ENCODE peak calls at places on chromosomes 5 and 9, in seven cellular contexts. I is endothelial cell of umbilical vein, T is K562, H is mammary epithelial cell, O is fibroblast of lung, Y is astrocyte, R is PC-3. C is an unnamed sample. For H3K4me1, the result is how much of the 10 kb centered on the place peaks cover.

GRCh38 chr9:121388140-121388925 is 18.3 kb upstream of the STOM start:
- DNase-seq in Y (peak), R (no peak), I (no peak), T (no peak), O (no peak), H (no peak), C (no peak)

GRCh38 chr5:89697581-89697980 is 712.0 kb downstream of the CETN3 start:
- DNase-seq in O (no peak), T (no peak), R (peak), Y (no peak), H (no peak), I (no peak), C (no peak)

GRCh38 chr5:137975208-137975607 is 57.7 kb downstream of the FAM13B start:
- DNase-seq in H (no peak), R (no peak), I (no peak), Y (no peak), O (no peak), T (no peak), C (no peak)

GRCh38 chr5:53073349-53073748 is 36.2 kb downstream of the MOCS2 start:
- DNase-seq in I (no peak), R (no peak), H (no peak), T (no peak), O (no peak), Y (peak), C (no peak)

GRCh38 chr5:115246361-115246991 is 16.2 kb downstream of the PGGT1B start:
- DNase-seq in O (peak), R (peak), I (peak), H (peak), Y (peak), T (peak), C (no peak)

GRCh38 chr9:19174127-19174921 is 47.0 kb upstream of the PLIN2 start:
- DNase-seq in Y (peak), T (no peak), O (peak), I (peak), R (peak), H (peak), C (no peak)

GRCh38 chr5:134463991-134464760 is 52.5 kb upstream of the CDKN2AIPNL start:
- DNase-seq in O (no peak), R (no peak), H (no peak), Y (peak), T (no peak), I (no peak), C (no peak)

GRCh38 chr9:137728444-137729311 is 109.9 kb downstream of the EHMT1 start:
- DNase-seq in I (no peak), O (no peak), R (no peak), H (no peak), T (no peak), Y (no peak), C (no peak)

GRCh38 chr5:170120576-170120975 is 14.9 kb downstream of the FOXI1 start:
- DNase-seq in T (no peak), H (peak), O (peak), Y (peak), R (peak), I (no peak), C (no peak)
- H2AFZ ChIP-seq in T (no peak), H (no peak), O (no peak), Y (no peak), R (no peak), I (no peak), C (no peak)

DNA sequence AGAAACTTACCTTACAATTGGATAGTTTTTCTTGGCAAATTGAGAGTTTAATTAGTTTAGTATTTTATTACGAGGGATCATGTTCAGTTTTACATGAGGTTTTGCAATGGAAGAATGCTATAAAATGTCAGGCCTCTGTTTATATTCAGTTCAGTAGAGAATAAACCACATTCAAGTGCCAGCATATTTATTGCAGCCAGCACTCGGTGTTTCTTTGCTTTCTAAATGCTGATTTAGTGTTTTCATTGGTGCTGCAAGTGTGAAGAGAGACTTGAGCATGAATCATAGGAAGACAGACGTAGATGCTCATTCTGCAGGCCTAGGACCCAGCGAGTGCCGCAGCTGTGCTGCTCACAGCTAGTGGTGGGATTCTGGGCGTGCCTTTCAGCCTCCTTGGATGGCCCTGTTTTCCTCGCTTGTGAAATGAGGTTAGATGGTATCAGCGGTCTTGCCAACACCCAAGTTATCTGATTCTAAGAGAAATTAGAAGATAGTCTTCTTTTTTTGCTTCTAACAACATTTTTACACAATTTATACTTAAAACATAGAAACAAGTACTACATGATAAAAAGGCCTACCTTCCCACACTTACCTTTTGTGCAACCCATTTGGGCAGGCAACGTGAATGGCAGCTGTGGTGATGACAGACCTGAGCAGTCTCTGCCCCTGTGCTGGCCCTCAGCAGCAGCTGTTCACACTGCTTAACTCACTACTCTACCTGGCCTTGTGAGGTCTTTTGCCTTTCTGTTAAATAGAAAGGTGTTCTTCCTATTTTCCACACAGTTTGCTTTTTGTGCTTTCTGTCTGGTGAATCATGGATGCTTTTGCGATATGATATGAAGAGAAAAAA is 26.8 kb upstream of the TNFAIP8 start:
- DNase-seq in I (no peak), O (peak), Y (peak), R (no peak), T (no peak), H (no peak), C (no peak)
- H3K4me1 ChIP-seq in I (under half), O (under half), Y (under half), R (under half), T (half or more), H (under half), C (under half)

DNA sequence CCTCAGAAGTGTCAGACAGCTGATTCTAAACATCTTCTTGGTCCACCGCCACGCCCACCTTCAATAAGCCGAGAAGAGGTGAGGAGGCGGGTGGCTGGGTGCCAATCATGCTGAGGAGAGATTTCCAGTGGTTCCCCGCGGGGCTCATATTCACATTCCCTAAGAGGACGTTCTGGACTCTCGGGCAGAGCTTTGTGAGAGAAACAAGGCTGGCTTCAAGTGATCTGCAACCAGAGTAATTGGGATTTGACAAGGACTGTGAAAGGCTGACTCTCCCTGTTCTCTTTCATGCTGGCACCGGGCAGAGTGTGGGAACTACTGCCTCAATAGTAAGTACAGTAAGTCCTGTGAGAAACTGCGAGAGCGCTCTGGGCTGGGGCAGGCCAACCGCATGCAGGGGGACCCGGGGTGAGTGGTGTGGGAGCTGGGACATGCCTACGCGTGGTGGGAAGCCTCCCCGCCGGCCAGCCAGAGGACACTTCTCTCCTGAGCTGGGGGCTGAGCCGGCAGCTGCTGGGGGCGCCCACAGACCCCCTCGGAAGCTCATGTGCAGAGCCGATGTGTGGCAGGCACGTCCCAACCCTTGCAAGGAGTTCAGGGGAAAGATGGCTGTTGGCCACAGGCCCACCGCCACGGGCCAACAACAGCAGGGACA is 110.9 kb downstream of the LIFR start:
- DNase-seq in I (peak), T (no peak), R (no peak), Y (no peak), H (no peak), O (peak), C (no peak)
- H3K9ac ChIP-seq in I (no peak), T (no peak), R (no peak), Y (peak), H (no peak), O (no peak), C (no peak)

DNA sequence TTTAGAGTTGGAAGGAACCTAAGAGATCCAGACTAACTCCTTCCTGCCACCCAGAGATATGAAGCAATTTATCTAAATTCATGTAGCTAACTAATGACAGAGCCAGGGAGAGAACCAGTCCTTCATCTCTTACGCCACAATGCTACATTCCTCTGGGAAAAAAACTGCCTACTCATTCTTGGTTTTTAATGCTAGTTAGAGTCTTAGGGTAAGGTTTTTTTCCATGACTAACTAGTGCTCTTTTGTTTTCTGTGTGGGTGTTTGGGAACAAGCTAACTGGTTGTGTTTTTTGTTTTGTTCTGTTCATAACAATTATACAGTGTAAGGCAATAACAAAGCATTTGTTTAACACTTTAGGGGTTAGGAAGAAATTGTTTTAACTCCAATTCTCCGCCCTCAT is 52.4 kb downstream of the SLC44A1 start:
- DNase-seq in O (peak), T (no peak), R (peak), Y (peak), H (peak), I (peak), C (no peak)
- H2AFZ ChIP-seq in O (no peak), T (peak), R (peak), Y (no peak), H (no peak), I (peak), C (no peak)

DNA sequence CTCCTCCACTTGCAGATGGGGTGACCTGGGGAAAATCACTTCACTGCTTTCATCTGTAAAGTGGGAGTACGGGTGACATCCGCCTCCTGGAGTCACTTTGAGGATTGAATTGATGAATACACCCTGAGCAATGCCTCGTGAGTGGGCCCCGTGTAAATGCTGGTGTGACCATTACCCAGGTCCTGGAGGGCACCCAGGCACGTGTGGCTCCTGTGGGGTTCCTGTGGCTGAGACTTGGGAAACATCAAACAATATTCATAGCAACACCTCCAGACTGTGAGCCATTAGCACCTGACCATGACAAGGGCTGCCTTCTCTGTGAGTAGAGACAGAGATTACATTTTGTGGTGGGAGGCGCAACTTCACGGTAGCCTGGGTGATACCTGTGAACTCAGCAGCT is 11.4 kb downstream of the MRPL36 start:
- DNase-seq in Y (no peak), R (no peak), O (no peak), I (no peak), T (no peak), H (no peak), C (no peak)
- H3K4me1 ChIP-seq in Y (under half), R (under half), O (under half), I (under half), T (under half), H (under half), C (under half)

C was measured in keratinocyte.